ENCODE peak calls at places on chromosomes 5 and 9, in eight cellular contexts. One of them, this sample, is unnamed.

GRCh38 chr5:142000709-142001484 is 11.9 kb downstream of the GNPDA1 start:
- DNase-seq in HEK293T: peak; percentile 26
- DNase-seq in NCI-H1694 treated with DMSO at 0.1 percent for 48 hours: no peak
- DNase-seq in Kasumi-1: peak; percentile 20
- DNase-seq in HFFc6: no peak
- DNase-seq in iPS-NIHi11: peak; percentile 29
- DNase-seq in EH: peak; percentile 34
- DNase-seq in neural crest cell: no peak
- DNase-seq in this sample: peak; percentile 43

GRCh38 chr5:151107738-151108520 is 27.1 kb upstream of the TNIP1 start:
- DNase-seq in HEK293T: no peak
- DNase-seq in NCI-H1694 treated with DMSO at 0.1 percent for 48 hours: no peak
- DNase-seq in Kasumi-1: no peak
- DNase-seq in HFFc6: no peak
- DNase-seq in iPS-NIHi11: no peak
- DNase-seq in EH: peak; percentile 59
- DNase-seq in neural crest cell: no peak
- DNase-seq in this sample: no peak

GRCh38 chr5:102959055-102959454 is 160.9 kb downstream of the GIN1 start:
- DNase-seq in HEK293T: no peak
- DNase-seq in NCI-H1694 treated with DMSO at 0.1 percent for 48 hours: no peak
- DNase-seq in Kasumi-1: no peak
- DNase-seq in HFFc6: peak; percentile 98
- DNase-seq in iPS-NIHi11: no peak
- DNase-seq in EH: peak; percentile 96
- DNase-seq in neural crest cell: no peak
- DNase-seq in this sample: no peak

GRCh38 chr9:24011206-24011605 is 185.2 kb upstream of the ELAVL2 start:
- DNase-seq in HEK293T: no peak
- DNase-seq in NCI-H1694 treated with DMSO at 0.1 percent for 48 hours: no peak
- DNase-seq in Kasumi-1: no peak
- DNase-seq in HFFc6: no peak
- DNase-seq in iPS-NIHi11: no peak
- DNase-seq in EH: no peak
- DNase-seq in neural crest cell: no peak
- DNase-seq in this sample: no peak

GRCh38 chr9:12640021-12640587 is 53.1 kb upstream of the TYRP1 start:
- DNase-seq in HEK293T: peak; percentile 8
- DNase-seq in NCI-H1694 treated with DMSO at 0.1 percent for 48 hours: peak; percentile 62
- DNase-seq in Kasumi-1: peak; percentile 48
- DNase-seq in HFFc6: peak; percentile 42
- DNase-seq in iPS-NIHi11: peak; percentile 26
- DNase-seq in EH: peak; percentile 38
- DNase-seq in neural crest cell: no peak
- DNase-seq in this sample: no peak

GRCh38 chr9:126491256-126491879 is 122.4 kb upstream of the LMX1B start:
- DNase-seq in HEK293T: peak; percentile 37
- DNase-seq in NCI-H1694 treated with DMSO at 0.1 percent for 48 hours: peak; percentile 58
- DNase-seq in Kasumi-1: peak; percentile 63
- DNase-seq in HFFc6: peak; percentile 42
- DNase-seq in iPS-NIHi11: peak; percentile 61
- DNase-seq in EH: peak; percentile 71
- DNase-seq in neural crest cell: peak; percentile 67
- DNase-seq in this sample: no peak

GRCh38 chr5:124839371-124839998 is 93.0 kb upstream of the ZNF608 start:
- DNase-seq in HEK293T: no peak
- DNase-seq in NCI-H1694 treated with DMSO at 0.1 percent for 48 hours: no peak
- DNase-seq in Kasumi-1: no peak
- DNase-seq in HFFc6: no peak
- DNase-seq in iPS-NIHi11: no peak
- DNase-seq in EH: no peak
- DNase-seq in neural crest cell: no peak
- DNase-seq in this sample: no peak

GRCh38 chr5:38329132-38329715 is 70.9 kb downstream of the EGFLAM start:
- DNase-seq in HEK293T: no peak
- DNase-seq in NCI-H1694 treated with DMSO at 0.1 percent for 48 hours: no peak
- DNase-seq in Kasumi-1: no peak
- DNase-seq in HFFc6: no peak
- DNase-seq in iPS-NIHi11: peak; percentile 28
- DNase-seq in EH: peak; percentile 15
- DNase-seq in neural crest cell: no peak
- DNase-seq in this sample: no peak

GRCh38 chr5:144142030-144142825 is 28.2 kb downstream of the YIPF5 start:
- DNase-seq in HEK293T: peak; percentile 47
- DNase-seq in NCI-H1694 treated with DMSO at 0.1 percent for 48 hours: peak; percentile 78
- DNase-seq in Kasumi-1: peak; percentile 84
- DNase-seq in HFFc6: peak; percentile 59
- DNase-seq in iPS-NIHi11: peak; percentile 57
- DNase-seq in EH: peak; percentile 65
- DNase-seq in neural crest cell: no peak
- DNase-seq in this sample: no peak

GRCh38 chr9:89677696-89678393 is 73.0 kb downstream of the GADD45G start:
- DNase-seq in HEK293T: no peak
- DNase-seq in NCI-H1694 treated with DMSO at 0.1 percent for 48 hours: peak; percentile 36
- DNase-seq in Kasumi-1: no peak
- DNase-seq in HFFc6: no peak
- DNase-seq in iPS-NIHi11: peak; percentile 94
- DNase-seq in EH: no peak
- DNase-seq in neural crest cell: peak; percentile 39
- DNase-seq in this sample: no peak

GRCh38 chr5:112420111-112420864 is 1.2 kb upstream of the EPB41L4A start:
- DNase-seq in HEK293T: peak; percentile 84
- DNase-seq in NCI-H1694 treated with DMSO at 0.1 percent for 48 hours: peak; percentile 62
- DNase-seq in Kasumi-1: peak; percentile 61
- DNase-seq in HFFc6: peak; percentile 23
- DNase-seq in iPS-NIHi11: peak; percentile 88
- DNase-seq in EH: peak; percentile 37
- DNase-seq in neural crest cell: peak; percentile 80
- DNase-seq in this sample: peak; percentile 81

GRCh38 chr5:124742983-124743533 is 3.4 kb downstream of the ZNF608 start:
- DNase-seq in HEK293T: no peak
- DNase-seq in NCI-H1694 treated with DMSO at 0.1 percent for 48 hours: no peak
- DNase-seq in Kasumi-1: no peak
- DNase-seq in HFFc6: peak; percentile 65
- DNase-seq in iPS-NIHi11: no peak
- DNase-seq in EH: peak; percentile 50
- DNase-seq in neural crest cell: no peak
- DNase-seq in this sample: no peak

GRCh38 chr9:132632426-132632825 is 37.4 kb downstream of the DDX31 start:
- DNase-seq in HEK293T: no peak
- DNase-seq in NCI-H1694 treated with DMSO at 0.1 percent for 48 hours: no peak
- DNase-seq in Kasumi-1: no peak
- DNase-seq in HFFc6: no peak
- DNase-seq in iPS-NIHi11: no peak
- DNase-seq in EH: no peak
- DNase-seq in neural crest cell: no peak
- DNase-seq in this sample: no peak

GRCh38 chr9:80842383-80842782 is 847.0 kb downstream of the TLE1 start:
- DNase-seq in HEK293T: peak; percentile 10
- DNase-seq in NCI-H1694 treated with DMSO at 0.1 percent for 48 hours: no peak
- DNase-seq in Kasumi-1: no peak
- DNase-seq in HFFc6: no peak
- DNase-seq in iPS-NIHi11: no peak
- DNase-seq in EH: no peak
- DNase-seq in neural crest cell: no peak
- DNase-seq in this sample: no peak

GRCh38 chr5:100446879-100447278 is 88.3 kb upstream of the FAM174A start:
- DNase-seq in HEK293T: no peak
- DNase-seq in NCI-H1694 treated with DMSO at 0.1 percent for 48 hours: no peak
- DNase-seq in Kasumi-1: no peak
- DNase-seq in HFFc6: no peak
- DNase-seq in iPS-NIHi11: no peak
- DNase-seq in EH: no peak
- DNase-seq in neural crest cell: no peak
- DNase-seq in this sample: no peak

GRCh38 chr5:179418972-179419371 is 73.7 kb upstream of the ADAMTS2 start:
- DNase-seq in HEK293T: no peak
- DNase-seq in NCI-H1694 treated with DMSO at 0.1 percent for 48 hours: no peak
- DNase-seq in Kasumi-1: no peak
- DNase-seq in HFFc6: no peak
- DNase-seq in iPS-NIHi11: no peak
- DNase-seq in EH: no peak
- DNase-seq in neural crest cell: no peak
- DNase-seq in this sample: no peak

GRCh38 chr9:115810166-115810565 is 343.4 kb upstream of the PAPPA start:
- DNase-seq in HEK293T: no peak
- DNase-seq in NCI-H1694 treated with DMSO at 0.1 percent for 48 hours: no peak
- DNase-seq in Kasumi-1: no peak
- DNase-seq in HFFc6: no peak
- DNase-seq in iPS-NIHi11: no peak
- DNase-seq in EH: no peak
- DNase-seq in neural crest cell: no peak
- DNase-seq in this sample: no peak

GRCh38 chr9:89011683-89012082 is 20.4 kb downstream of the S1PR3 start:
- DNase-seq in HEK293T: no peak
- DNase-seq in NCI-H1694 treated with DMSO at 0.1 percent for 48 hours: no peak
- DNase-seq in Kasumi-1: no peak
- DNase-seq in HFFc6: peak; percentile 35
- DNase-seq in iPS-NIHi11: no peak
- DNase-seq in EH: no peak
- DNase-seq in neural crest cell: no peak
- DNase-seq in this sample: no peak

GRCh38 chr5:58985759-58986158 is 402.9 kb downstream of the RAB3C start:
- DNase-seq in HEK293T: no peak
- DNase-seq in NCI-H1694 treated with DMSO at 0.1 percent for 48 hours: no peak
- DNase-seq in Kasumi-1: no peak
- DNase-seq in HFFc6: no peak
- DNase-seq in iPS-NIHi11: no peak
- DNase-seq in EH: peak; percentile 68
- DNase-seq in neural crest cell: no peak
- DNase-seq in this sample: no peak

GRCh38 chr5:123088031-123088805 is 823 bp upstream of the PRDM6 start:
- DNase-seq in HEK293T: peak; percentile 28
- DNase-seq in NCI-H1694 treated with DMSO at 0.1 percent for 48 hours: no peak
- DNase-seq in Kasumi-1: no peak
- DNase-seq in HFFc6: no peak
- DNase-seq in iPS-NIHi11: peak; percentile 28
- DNase-seq in EH: no peak
- DNase-seq in neural crest cell: peak; percentile 10
- DNase-seq in this sample: no peak

GRCh38 chr5:96658272-96658671 is 3.9 kb upstream of the CAST start:
- DNase-seq in HEK293T: no peak
- DNase-seq in NCI-H1694 treated with DMSO at 0.1 percent for 48 hours: no peak
- DNase-seq in Kasumi-1: no peak
- DNase-seq in HFFc6: no peak
- DNase-seq in iPS-NIHi11: no peak
- DNase-seq in EH: no peak
- DNase-seq in neural crest cell: no peak
- DNase-seq in this sample: no peak

GRCh38 chr5:140273401-140273877 is 29.5 kb downstream of the PFDN1 start:
- DNase-seq in HEK293T: no peak
- DNase-seq in NCI-H1694 treated with DMSO at 0.1 percent for 48 hours: peak; percentile 3
- DNase-seq in Kasumi-1: peak; percentile 90
- DNase-seq in HFFc6: no peak
- DNase-seq in iPS-NIHi11: no peak
- DNase-seq in EH: no peak
- DNase-seq in neural crest cell: no peak
- DNase-seq in this sample: no peak